ENCODE peak calls at places on chromosome X, in six cellular contexts. B, J, L, Z, O and Q are unnamed samples.

GRCh38 chrX:24702362-24703184 is 8.9 kb downstream of the POLA1 start:
- DNase-seq in B (no peak), J (no peak), L (no peak), Z (no peak), O (no peak), Q (no peak)

GRCh38 chrX:132407704-132408103 is 81.1 kb downstream of the MBNL3 start:
- DNase-seq in B (no peak), J (no peak), L (no peak), Z (no peak), O (no peak), Q (no peak)

GRCh38 chrX:142134533-142134932 is 70.6 kb downstream of the MAGEC2 start:
- DNase-seq in B (no peak), J (no peak), L (no peak), Z (no peak), O (no peak), Q (no peak)

GRCh38 chrX:24242649-24243556 is 71.0 kb downstream of the SUPT20HL2 start:
- DNase-seq in B (peak), J (peak), L (peak), Z (peak), O (no peak), Q (no peak)

GRCh38 chrX:65837875-65838549 is 170.6 kb downstream of the MSN start:
- DNase-seq in B (peak), J (no peak), L (no peak), Z (no peak), O (no peak), Q (no peak)

GRCh38 chrX:49838374-49838773 is 9.3 kb downstream of the PAGE4 start:
- DNase-seq in B (no peak), J (no peak), L (peak), Z (peak), O (peak), Q (no peak)

GRCh38 chrX:46994096-46994495 is 81.9 kb downstream of the JADE3 start:
- DNase-seq in B (no peak), J (no peak), L (no peak), Z (no peak), O (peak), Q (no peak)

GRCh38 chrX:9352683-9353430 is 112.0 kb upstream of the TBL1X start:
- DNase-seq in B (peak), J (no peak), L (peak), Z (no peak), O (no peak), Q (no peak)

GRCh38 chrX:115560978-115561604 is at the start of gene PLS3:
- DNase-seq in B (peak), J (peak), L (peak), Z (peak), O (peak), Q (no peak)

GRCh38 chrX:49901068-49901467 is 21.3 kb upstream of the CLCN5 start:
- DNase-seq in B (no peak), J (no peak), L (no peak), Z (no peak), O (no peak), Q (no peak)

GRCh38 chrX:39905475-39905889 is 192.3 kb downstream of the BCOR start:
- DNase-seq in B (no peak), J (no peak), L (no peak), Z (peak), O (no peak), Q (no peak)

GRCh38 chrX:1807301-1807731 is 192.5 kb downstream of the ASMT start:
- DNase-seq in B (no peak), J (no peak), L (peak), Z (no peak), O (peak), Q (no peak)

GRCh38 chrX:110402091-110402854 is 43.6 kb downstream of the RTL9 start:
- DNase-seq in B (peak), J (no peak), L (peak), Z (no peak), O (no peak), Q (no peak)

GRCh38 chrX:153200462-153200861 is 21.4 kb downstream of the MAGEA1 start:
- DNase-seq in B (no peak), J (no peak), L (no peak), Z (no peak), O (no peak), Q (no peak)

GRCh38 chrX:17500145-17500579 is 125.2 kb downstream of the NHS start:
- DNase-seq in B (no peak), J (peak), L (peak), Z (no peak), O (no peak), Q (no peak)

GRCh38 chrX:122625821-122626220 is 558.3 kb upstream of the GRIA3 start:
- DNase-seq in B (no peak), J (peak), L (no peak), Z (no peak), O (no peak), Q (no peak)

GRCh38 chrX:72002886-72003285 is 92.2 kb downstream of the NHSL2 start:
- DNase-seq in B (no peak), J (no peak), L (no peak), Z (no peak), O (no peak), Q (no peak)

GRCh38 chrX:132413459-132413858 is 75.4 kb downstream of the MBNL3 start:
- DNase-seq in B (no peak), J (no peak), L (no peak), Z (no peak), O (peak), Q (no peak)

GRCh38 chrX:95055991-95056390 is 1382.0 kb downstream of the FAM133A start:
- DNase-seq in B (no peak), J (no peak), L (no peak), Z (no peak), O (no peak), Q (no peak)

GRCh38 chrX:46637937-46638336 is 64.4 kb downstream of the CHST7 start:
- DNase-seq in B (no peak), J (no peak), L (no peak), Z (no peak), O (no peak), Q (no peak)

GRCh38 chrX:8306296-8306975 is 135.4 kb upstream of the VCX2 start:
- DNase-seq in B (no peak), J (no peak), L (no peak), Z (no peak), O (no peak), Q (no peak)

GRCh38 chrX:110846071-110846470 is 50.5 kb upstream of the CHRDL1 start:
- DNase-seq in B (no peak), J (no peak), L (no peak), Z (no peak), O (no peak), Q (no peak)

GRCh38 chrX:41293269-41293668 is 40.7 kb upstream of the DDX3X start:
- DNase-seq in B (no peak), J (no peak), L (no peak), Z (no peak), O (peak), Q (no peak)

GRCh38 chrX:12239356-12240082 is 101.2 kb downstream of the FRMPD4 start:
- DNase-seq in B (no peak), J (no peak), L (no peak), Z (no peak), O (no peak), Q (no peak)

GRCh38 chrX:143853488-143853887 is 30.4 kb upstream of the UBE2NL start:
- DNase-seq in B (no peak), J (no peak), L (no peak), Z (no peak), O (no peak), Q (no peak)

DNA sequence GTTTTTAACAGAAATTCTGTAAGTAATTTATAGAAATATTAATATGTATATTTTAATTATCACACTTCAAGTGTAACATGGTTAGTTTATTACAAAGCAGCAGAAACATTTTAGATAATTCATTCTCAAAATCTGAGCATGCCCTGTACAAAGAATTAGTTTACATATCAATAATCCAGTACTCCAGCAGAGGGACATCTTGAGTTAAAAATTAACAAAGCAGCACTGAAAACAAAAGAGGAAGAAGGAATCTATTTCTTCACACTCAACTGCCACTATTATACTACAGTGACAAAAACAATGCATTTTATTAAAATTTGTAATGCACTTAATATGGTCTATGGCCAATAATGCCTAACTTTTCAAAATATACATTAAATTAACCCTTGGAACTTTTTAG is 179.1 kb upstream of the KLHL4 start:
- DNase-seq in B (no peak), J (no peak), L (no peak), Z (no peak), O (peak), Q (no peak)
- TF ChIP-seq CTCF in B (no peak), J (peak), L (no peak), Z (peak), O (peak), Q (no peak)

DNA sequence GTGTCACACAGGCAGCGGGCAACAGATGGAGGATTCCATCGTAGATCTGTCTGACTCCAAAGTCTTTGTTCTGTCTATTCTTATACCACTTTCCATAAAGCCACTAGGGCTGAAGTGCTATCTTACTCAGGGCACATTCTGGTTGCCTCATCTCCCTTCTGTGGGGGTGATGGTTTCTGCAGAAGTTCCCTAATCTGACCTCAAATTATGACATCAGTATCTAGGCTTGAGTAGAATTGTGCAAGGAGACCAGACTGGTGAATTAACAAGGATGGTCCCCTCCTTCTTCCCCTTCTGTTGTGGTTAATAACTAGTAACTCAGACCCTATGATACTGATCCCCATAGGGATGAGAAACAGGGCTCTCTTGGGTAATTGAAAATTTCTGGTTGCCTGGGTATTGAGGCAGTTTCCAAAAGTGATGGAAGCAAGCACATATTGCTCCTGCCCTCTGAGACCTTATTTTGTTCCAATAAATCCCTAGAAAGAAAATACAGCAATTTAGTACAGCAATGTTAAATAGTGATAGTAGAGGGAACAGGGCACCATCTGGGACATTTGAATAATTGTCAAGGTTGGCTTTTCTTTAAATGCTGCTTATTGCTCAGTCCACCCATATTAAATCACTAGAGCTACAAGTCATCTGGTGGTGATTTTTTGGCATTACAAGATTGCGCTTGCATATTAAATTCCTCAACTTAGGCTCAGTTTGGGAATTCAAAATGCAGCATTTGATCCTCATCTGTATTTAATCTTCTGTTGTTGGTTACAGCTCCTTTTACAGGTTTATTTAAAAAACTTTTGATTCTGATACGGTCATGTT is 57.3 kb upstream of the AP1S2 start:
- DNase-seq in B (peak), J (no peak), L (no peak), Z (no peak), O (no peak), Q (no peak)
- TF ChIP-seq CTCF in B (no peak), J (peak), L (no peak), Z (no peak), O (no peak), Q (no peak)

DNA sequence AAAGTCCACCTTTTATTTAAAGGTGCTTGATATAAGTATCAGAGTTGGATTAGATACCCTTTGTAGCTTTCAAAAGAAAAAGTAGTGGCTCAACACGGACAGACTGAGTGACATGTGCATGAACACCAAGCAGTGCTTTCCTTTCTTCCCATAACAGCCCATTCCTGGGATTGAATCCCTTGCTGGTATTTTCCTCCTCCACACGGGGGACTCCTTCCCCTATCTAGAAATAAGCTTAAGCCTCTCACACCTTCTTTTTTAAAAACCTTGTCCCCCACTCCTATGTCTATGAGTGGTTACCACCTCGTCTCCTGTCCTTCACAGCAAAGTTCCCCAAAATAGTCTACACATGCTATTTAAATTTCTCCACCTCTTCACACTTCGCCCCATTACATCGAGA is 5.1 kb downstream of the AP1S2 start:
- DNase-seq in B (no peak), J (no peak), L (no peak), Z (no peak), O (peak), Q (no peak)
- TF ChIP-seq CTCF in B (no peak), J (peak), L (peak), Z (no peak), O (peak), Q (no peak)

DNA sequence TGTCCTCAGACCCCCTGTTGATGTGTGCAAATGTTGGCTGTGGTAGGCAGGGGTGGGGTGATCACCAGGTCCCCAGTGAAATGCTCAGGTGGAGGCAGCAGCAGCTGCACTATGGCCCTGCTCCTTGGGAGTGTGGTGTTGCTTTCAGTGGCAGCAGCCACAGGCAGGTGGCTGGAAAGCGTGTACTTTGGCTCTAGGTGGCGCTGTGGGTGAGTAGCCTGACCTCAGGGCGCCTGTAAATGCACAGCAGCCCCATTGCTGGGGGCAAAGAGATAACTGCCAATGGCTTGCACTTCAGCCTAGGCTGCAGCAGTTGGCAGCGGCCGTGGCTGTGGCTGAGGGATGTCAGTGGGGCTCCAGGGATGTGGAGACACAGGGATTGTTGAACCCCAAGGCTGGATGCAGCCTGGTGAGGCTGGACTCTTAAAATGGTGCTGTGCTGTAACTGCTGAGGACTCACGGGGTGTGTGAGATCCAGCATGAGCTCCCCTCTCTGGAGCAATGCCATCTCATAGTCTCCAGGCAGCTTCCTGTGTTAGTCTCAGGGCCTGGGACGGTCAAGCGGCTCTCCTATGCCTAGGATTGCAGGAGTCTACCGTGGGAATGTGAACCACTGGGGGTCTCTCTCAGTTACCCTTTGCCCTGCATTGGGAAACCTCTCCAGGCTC is 421.7 kb upstream of the HTR2C start:
- DNase-seq in B (no peak), J (no peak), L (no peak), Z (no peak), O (peak), Q (no peak)
- TF ChIP-seq CTCF in B (no peak), J (no peak), L (no peak), Z (no peak), O (peak), Q (no peak)

GRCh38 chrX:68683580-68683979 is 36.1 kb downstream of the STARD8 start:
- DNase-seq in B (no peak), J (no peak), L (no peak), Z (no peak), O (no peak), Q (no peak)

GRCh38 chrX:68684919-68685304 is 37.4 kb downstream of the STARD8 start:
- DNase-seq in B (no peak), J (no peak), L (no peak), Z (no peak), O (no peak), Q (no peak)

GRCh38 chrX:68686684-68687045 is 39.2 kb downstream of the STARD8 start:
- DNase-seq in B (peak), J (no peak), L (no peak), Z (no peak), O (peak), Q (no peak)

GRCh38 chrX:68684291-68684918 is 36.9 kb downstream of the STARD8 start:
- DNase-seq in B (peak), J (no peak), L (no peak), Z (no peak), O (no peak), Q (no peak)

GRCh38 chrX:68685722-68686683 is 38.5 kb downstream of the STARD8 start:
- DNase-seq in B (no peak), J (no peak), L (peak), Z (no peak), O (peak), Q (no peak)
- TF ChIP-seq CTCF in B (no peak), J (peak), L (peak), Z (no peak), O (peak), Q (no peak)

DNA sequence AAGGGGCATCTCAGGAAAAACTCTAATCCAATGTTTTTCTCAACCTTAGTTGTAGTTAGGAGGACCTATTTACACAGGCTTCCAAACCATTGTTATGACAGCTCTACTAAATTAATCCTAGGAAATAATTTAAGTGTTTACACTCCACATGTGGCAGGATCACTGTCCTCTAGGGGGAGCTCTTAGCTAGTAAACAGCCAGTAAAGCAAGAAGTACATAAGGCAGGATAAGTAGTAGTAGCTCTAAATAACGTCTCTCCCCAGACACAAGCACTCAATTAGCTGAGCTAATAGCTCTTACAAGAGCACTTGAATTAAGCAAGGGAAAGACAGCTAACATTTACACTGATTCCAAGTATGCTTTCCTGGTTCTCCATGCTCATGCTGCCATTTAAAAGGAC is 37.3 kb downstream of the NUDT11 start:
- DNase-seq in B (no peak), J (no peak), L (peak), Z (no peak), O (peak), Q (no peak)
- TF ChIP-seq CTCF in B (no peak), J (peak), L (peak), Z (no peak), O (peak), Q (no peak)

DNA sequence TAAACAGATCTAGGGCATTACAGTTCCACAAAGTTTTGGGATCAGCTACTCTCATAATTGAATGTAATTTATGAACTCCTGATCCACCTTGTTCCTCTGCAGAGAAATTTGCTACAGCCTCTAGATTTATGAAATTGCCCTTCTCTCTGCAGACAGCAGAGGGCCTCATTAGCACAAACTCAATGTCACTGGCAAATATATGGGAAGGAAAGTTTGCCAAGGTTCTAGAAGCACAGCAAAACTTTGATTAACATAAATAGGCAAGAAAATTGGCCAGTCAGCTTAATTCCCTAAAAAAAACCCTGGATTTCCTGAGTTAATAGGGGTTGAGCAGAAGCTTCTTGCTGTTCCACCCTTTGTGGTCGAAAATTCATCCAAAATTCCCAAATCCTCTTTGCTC is 31.5 kb downstream of the PRPS1 start:
- DNase-seq in B (no peak), J (no peak), L (peak), Z (peak), O (no peak), Q (no peak)
- TF ChIP-seq CTCF in B (no peak), J (peak), L (peak), Z (peak), O (peak), Q (no peak)

GRCh38 chrX:102985182-102985581 is 48.1 kb downstream of the RAB40AL start:
- DNase-seq in B (peak), J (no peak), L (no peak), Z (no peak), O (no peak), Q (no peak)
- TF ChIP-seq CTCF in B (no peak), J (no peak), L (no peak), Z (no peak), O (no peak), Q (no peak)

DNA sequence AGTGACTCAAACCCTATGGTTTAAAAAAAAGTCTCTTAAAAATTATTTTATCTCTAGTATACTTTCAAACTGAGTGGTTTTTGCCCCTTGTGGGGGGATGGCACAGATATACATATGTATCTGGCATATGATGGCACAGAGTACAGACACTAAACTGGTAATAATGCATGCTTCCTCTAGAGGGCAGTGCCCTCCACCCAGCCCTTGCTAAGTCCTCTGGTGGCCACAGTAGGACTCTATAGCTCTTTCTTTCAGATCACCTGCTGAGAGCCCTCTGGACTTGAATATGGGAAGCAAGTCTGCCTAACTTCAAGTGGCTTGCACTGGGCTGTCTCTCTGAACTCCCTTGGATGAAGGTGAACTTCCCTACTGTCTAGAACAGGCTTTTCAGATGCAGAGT is 66.3 kb downstream of the TSPAN7 start:
- DNase-seq in B (no peak), J (no peak), L (peak), Z (peak), O (peak), Q (no peak)
- TF ChIP-seq CTCF in B (no peak), J (peak), L (peak), Z (peak), O (peak), Q (no peak)